ENCODE peak calls at places on chromosomes 12 and 14, in four cellular contexts. F is HCT116, K is H1, I is GM12878. R is an unnamed sample.

GRCh38 chr12:4539167-4539870 is 629 bp downstream of the RAD51AP1 start:
- DNase-seq in F (no peak), K (no peak), I (no peak), R (no peak)

GRCh38 chr12:22262309-22262708 is 72.2 kb downstream of the ST8SIA1 start:
- DNase-seq in F (no peak), K (no peak), I (no peak), R (peak; percentile 1)

GRCh38 chr12:77133566-77133965 is 68.2 kb upstream of the E2F7 start:
- DNase-seq in F (no peak), K (no peak), I (no peak), R (no peak)

GRCh38 chr14:94310248-94310647 is 12.9 kb downstream of the SERPINA6 start:
- DNase-seq in F (no peak), K (no peak), I (no peak), R (no peak)

GRCh38 chr12:107684990-107685359 is 624 bp upstream of the PWP1 start:
- DNase-seq in F (peak; percentile 23), K (no peak), I (no peak), R (peak; percentile 62)

GRCh38 chr14:91291786-91292405 is 47.4 kb upstream of the GPR68 start:
- DNase-seq in F (no peak), K (no peak), I (no peak), R (no peak)

GRCh38 chr12:105013892-105014291 is 27.8 kb downstream of the NOPCHAP1 start:
- DNase-seq in F (no peak), K (no peak), I (no peak), R (no peak)

GRCh38 chr12:75322464-75322863 is 7.7 kb downstream of the CAPS2 start:
- DNase-seq in F (no peak), K (no peak), I (no peak), R (no peak)

GRCh38 chr14:69611264-69612013 is at the start of gene SUSD6:
- DNase-seq in F (peak; percentile 66), K (peak; percentile 29), I (no peak), R (peak; percentile 91)

GRCh38 chr12:90630006-90630405 is 325.0 kb downstream of the CCER1 start:
- DNase-seq in F (no peak), K (no peak), I (no peak), R (no peak)

GRCh38 chr14:102749393-102749792 is 27.9 kb upstream of the TRAF3 start:
- DNase-seq in F (no peak), K (no peak), I (no peak), R (no peak)

GRCh38 chr14:26290007-26290530 is 307.8 kb downstream of the NOVA1 start:
- DNase-seq in F (no peak), K (no peak), I (no peak), R (no peak)

GRCh38 chr14:44940944-44941343 is 20.8 kb downstream of the KLHL28 start:
- DNase-seq in F (no peak), K (no peak), I (no peak), R (no peak)

GRCh38 chr14:104195854-104196253 is 57.5 kb downstream of the KIF26A start:
- DNase-seq in F (no peak), K (no peak), I (no peak), R (no peak)

GRCh38 chr12:3218150-3218845 is 141.1 kb downstream of the TSPAN9 start:
- DNase-seq in F (no peak), K (no peak), I (no peak), R (no peak)

GRCh38 chr12:94208433-94208921 is 60.1 kb downstream of the PLXNC1 start:
- DNase-seq in F (no peak), K (no peak), I (no peak), R (peak; percentile 55)

GRCh38 chr12:18753481-18754117 is 15.7 kb downstream of the CAPZA3 start:
- DNase-seq in F (no peak), K (no peak), I (no peak), R (no peak)
- TF ChIP-seq EGR1 in F (no peak), K (no peak), I (no peak), R (no peak)

GRCh38 chr12:6752181-6752930 is 585 bp downstream of the MLF2 start:
- DNase-seq in F (no peak), K (no peak), I (no peak), R (peak; percentile 34)
- TF ChIP-seq CTCF in F (peak; percentile 45), K (no peak), I (no peak), R (no peak)

DNA sequence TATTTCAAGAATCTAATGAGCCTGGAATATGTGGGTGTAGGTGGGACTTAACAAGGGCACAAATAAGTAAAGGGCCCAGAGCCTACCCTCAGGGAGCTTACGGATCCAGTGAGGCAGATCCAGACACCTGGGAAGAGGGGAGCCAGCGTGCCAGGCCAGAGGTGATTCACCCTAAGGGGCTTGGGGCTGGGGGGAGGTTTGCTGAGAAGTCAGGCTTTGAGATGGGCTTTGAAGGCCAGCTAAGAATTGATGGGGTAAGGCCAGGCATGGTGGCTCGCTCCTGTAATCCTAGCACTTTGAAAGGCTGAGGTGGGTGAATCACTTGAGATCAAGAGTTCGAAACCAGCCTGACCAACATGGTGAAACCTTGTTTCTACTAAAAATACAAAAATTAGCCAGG is 695 bp upstream of the MMP19 start:
- DNase-seq in F (no peak), K (no peak), I (no peak), R (no peak)
- TF ChIP-seq EGR1 in F (no peak), K (no peak), I (no peak), R (no peak)

DNA sequence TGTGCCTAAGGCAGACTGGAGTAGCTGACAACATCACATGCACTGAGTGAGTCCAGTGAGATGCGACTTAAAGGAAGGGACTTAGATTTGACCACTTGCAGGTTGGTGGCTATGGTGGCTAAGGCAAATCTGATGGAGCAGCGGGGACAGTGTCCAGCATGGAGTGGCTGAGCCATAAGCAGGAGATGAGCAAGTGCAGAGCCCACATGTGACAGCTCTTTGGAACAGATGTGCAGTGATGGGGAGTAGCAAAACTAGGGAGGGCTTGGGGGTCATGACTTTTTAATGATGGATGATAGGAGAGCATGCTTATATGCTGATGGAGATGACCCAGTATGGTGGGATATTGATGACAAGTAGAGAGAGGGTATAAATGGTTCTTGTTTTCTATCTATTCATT is 80.2 kb downstream of the PELI2 start:
- DNase-seq in F (no peak), K (no peak), I (no peak), R (no peak)
- TF ChIP-seq CTCF in F (no peak), K (no peak), I (no peak), R (no peak)

GRCh38 chr14:71533396-71533795 is 398.8 kb upstream of the RGS6 start:
- DNase-seq in F (no peak), K (no peak), I (no peak), R (no peak)
- TF ChIP-seq EGR1 in F (no peak), K (no peak), I (no peak), R (no peak)

GRCh38 chr14:75979071-75979571 is 2.7 kb downstream of the TGFB3 start:
- DNase-seq in F (no peak), K (no peak), I (no peak), R (peak; percentile 27)
- TF ChIP-seq CTCF in F (peak; percentile 73), K (peak; percentile 74), I (peak; percentile 40), R (peak; percentile 63)

DNA sequence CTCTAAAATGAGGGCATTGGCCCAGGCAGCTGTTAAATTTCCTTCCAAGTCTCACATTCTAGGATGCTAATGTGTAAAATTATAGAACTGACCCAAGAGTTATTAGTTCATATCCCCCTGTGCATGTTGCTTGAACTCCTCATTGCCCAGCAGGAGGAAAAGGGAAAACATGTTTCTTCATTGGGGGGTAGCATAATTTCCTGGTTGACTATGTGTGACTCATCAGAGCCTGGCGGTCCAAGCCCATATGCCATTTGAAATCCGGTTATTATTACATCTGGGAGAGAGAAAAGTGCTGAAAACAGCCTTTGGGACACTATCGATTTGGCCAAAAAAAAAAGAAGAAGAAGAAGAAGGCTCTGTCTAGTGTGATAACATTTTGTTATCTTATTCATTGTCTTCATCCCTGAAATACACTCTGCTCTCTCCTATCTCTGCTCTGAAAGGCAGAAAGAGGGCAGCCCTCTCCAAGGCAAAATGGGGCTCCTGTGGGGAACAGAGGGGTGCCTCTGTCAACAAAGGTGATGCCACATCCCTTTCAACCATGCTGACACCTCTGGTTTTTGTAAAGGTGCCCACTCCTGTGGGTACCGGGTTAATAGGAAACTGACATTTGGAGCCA is 114.2 kb downstream of the DAD1 start:
- DNase-seq in F (no peak), K (no peak), I (no peak), R (no peak)
- TF ChIP-seq EGR1 in F (no peak), K (no peak), I (no peak), R (no peak)

GRCh38 chr12:43848786-43849185 is 12.9 kb downstream of the TMEM117 start:
- DNase-seq in F (no peak), K (no peak), I (no peak), R (no peak)
- TF ChIP-seq CTCF in F (no peak), K (no peak), I (no peak), R (no peak)

GRCh38 chr12:27474344-27474743 is 27.8 kb downstream of the SMCO2 start:
- DNase-seq in F (no peak), K (no peak), I (no peak), R (no peak)
- TF ChIP-seq EGR1 in F (no peak), K (no peak), I (no peak), R (no peak)